ENCODE peak calls at places on chromosomes 13 and 19, in six cellular contexts. One of them, this sample, is unnamed.
A peak's percentile ranks its signal among the peaks of the same experiment; 100 is the strongest.

GRCh38 chr13:32075150-32075851 is 43.7 kb downstream of the FRY start:
- DNase-seq in progenitor cell of endocrine pancreas: no peak
- DNase-seq in neural progenitor cell: no peak
- DNase-seq in CD8-positive, alpha-beta T cell: no peak
- DNase-seq in mammary epithelial cell: no peak
- DNase-seq in lower leg skin: no peak
- DNase-seq in this sample: no peak

GRCh38 chr19:19485998-19486290 is 29.4 kb downstream of the TSSK6 start:
- DNase-seq in progenitor cell of endocrine pancreas: no peak
- DNase-seq in neural progenitor cell: no peak
- DNase-seq in CD8-positive, alpha-beta T cell: no peak
- DNase-seq in mammary epithelial cell: no peak
- DNase-seq in lower leg skin: no peak
- DNase-seq in this sample: no peak

GRCh38 chr13:97851269-97851668 is 102.2 kb upstream of the IPO5 start:
- DNase-seq in progenitor cell of endocrine pancreas: no peak
- DNase-seq in neural progenitor cell: no peak
- DNase-seq in CD8-positive, alpha-beta T cell: no peak
- DNase-seq in mammary epithelial cell: no peak
- DNase-seq in lower leg skin: no peak
- DNase-seq in this sample: no peak

GRCh38 chr13:21673592-21674270 is 2.9 kb downstream of the FGF9 start:
- DNase-seq in progenitor cell of endocrine pancreas: peak; percentile 43
- DNase-seq in neural progenitor cell: peak; percentile 87
- DNase-seq in CD8-positive, alpha-beta T cell: peak; percentile 51
- DNase-seq in mammary epithelial cell: peak; percentile 47
- DNase-seq in lower leg skin: no peak
- DNase-seq in this sample: no peak

GRCh38 chr13:44364601-44365000 is 9.0 kb upstream of the SERP2 start:
- DNase-seq in progenitor cell of endocrine pancreas: no peak
- DNase-seq in neural progenitor cell: peak; percentile 68
- DNase-seq in CD8-positive, alpha-beta T cell: no peak
- DNase-seq in mammary epithelial cell: peak; percentile 67
- DNase-seq in lower leg skin: no peak
- DNase-seq in this sample: no peak

GRCh38 chr13:110985570-110985969 is 70.7 kb upstream of the ANKRD10 start:
- DNase-seq in progenitor cell of endocrine pancreas: no peak
- DNase-seq in neural progenitor cell: no peak
- DNase-seq in CD8-positive, alpha-beta T cell: no peak
- DNase-seq in mammary epithelial cell: no peak
- DNase-seq in lower leg skin: no peak
- DNase-seq in this sample: no peak

GRCh38 chr19:45423589-45424190 is at the start of gene ERCC1:
- DNase-seq in progenitor cell of endocrine pancreas: peak; percentile 96
- DNase-seq in neural progenitor cell: peak; percentile 99
- DNase-seq in CD8-positive, alpha-beta T cell: no peak
- DNase-seq in mammary epithelial cell: peak; percentile 99
- DNase-seq in lower leg skin: no peak
- DNase-seq in this sample: peak; percentile 96

GRCh38 chr19:52734340-52734892 is 428 bp downstream of the ZNF611 start:
- DNase-seq in progenitor cell of endocrine pancreas: no peak
- DNase-seq in neural progenitor cell: peak; percentile 59
- DNase-seq in CD8-positive, alpha-beta T cell: peak; percentile 29
- DNase-seq in mammary epithelial cell: peak; percentile 5
- DNase-seq in lower leg skin: no peak
- DNase-seq in this sample: no peak

GRCh38 chr13:50766043-50766442 is 77.4 kb downstream of the DLEU7 start:
- DNase-seq in progenitor cell of endocrine pancreas: no peak
- DNase-seq in neural progenitor cell: no peak
- DNase-seq in CD8-positive, alpha-beta T cell: no peak
- DNase-seq in mammary epithelial cell: no peak
- DNase-seq in lower leg skin: no peak
- DNase-seq in this sample: no peak

GRCh38 chr19:46546194-46546896 is 50.7 kb upstream of the PNMA8B start:
- DNase-seq in progenitor cell of endocrine pancreas: no peak
- DNase-seq in neural progenitor cell: peak; percentile 51
- DNase-seq in CD8-positive, alpha-beta T cell: no peak
- DNase-seq in mammary epithelial cell: peak; percentile 54
- DNase-seq in lower leg skin: peak; percentile 43
- DNase-seq in this sample: peak; percentile 54

GRCh38 chr19:2494447-2495129 is 18.7 kb downstream of the GADD45B start:
- DNase-seq in progenitor cell of endocrine pancreas: peak; percentile 25
- DNase-seq in neural progenitor cell: peak; percentile 75
- DNase-seq in CD8-positive, alpha-beta T cell: peak; percentile 73
- DNase-seq in mammary epithelial cell: peak; percentile 43
- DNase-seq in lower leg skin: peak; percentile 97
- DNase-seq in this sample: no peak

GRCh38 chr19:5048091-5048726 is 79.3 kb downstream of the KDM4B start:
- DNase-seq in progenitor cell of endocrine pancreas: peak; percentile 77
- DNase-seq in neural progenitor cell: peak; percentile 90
- DNase-seq in CD8-positive, alpha-beta T cell: peak; percentile 52
- DNase-seq in mammary epithelial cell: peak; percentile 78
- DNase-seq in lower leg skin: peak; percentile 97
- DNase-seq in this sample: peak; percentile 91

GRCh38 chr13:99990045-99990977 is 8.7 kb downstream of the ZIC2 start:
- DNase-seq in progenitor cell of endocrine pancreas: no peak
- DNase-seq in neural progenitor cell: peak; percentile 63
- DNase-seq in CD8-positive, alpha-beta T cell: no peak
- DNase-seq in mammary epithelial cell: no peak
- DNase-seq in lower leg skin: peak; percentile 83
- DNase-seq in this sample: peak; percentile 73

GRCh38 chr13:99087954-99088491 is 110.2 kb upstream of the DOCK9 start:
- DNase-seq in progenitor cell of endocrine pancreas: no peak
- DNase-seq in neural progenitor cell: peak; percentile 37
- DNase-seq in CD8-positive, alpha-beta T cell: no peak
- DNase-seq in mammary epithelial cell: no peak
- DNase-seq in lower leg skin: no peak
- DNase-seq in this sample: no peak

GRCh38 chr13:76349700-76350099 is 536.5 kb downstream of the KCTD12 start:
- DNase-seq in progenitor cell of endocrine pancreas: no peak
- DNase-seq in neural progenitor cell: no peak
- DNase-seq in CD8-positive, alpha-beta T cell: no peak
- DNase-seq in mammary epithelial cell: no peak
- DNase-seq in lower leg skin: no peak
- DNase-seq in this sample: no peak

GRCh38 chr19:8220481-8220880 is 11.3 kb downstream of the CERS4 start:
- DNase-seq in progenitor cell of endocrine pancreas: no peak
- DNase-seq in neural progenitor cell: no peak
- DNase-seq in CD8-positive, alpha-beta T cell: no peak
- DNase-seq in mammary epithelial cell: no peak
- DNase-seq in lower leg skin: no peak
- DNase-seq in this sample: no peak

GRCh38 chr19:9309139-9309973 is at the start of gene ZNF699:
- DNase-seq in progenitor cell of endocrine pancreas: peak; percentile 95
- DNase-seq in neural progenitor cell: peak; percentile 100
- DNase-seq in CD8-positive, alpha-beta T cell: peak; percentile 99
- DNase-seq in mammary epithelial cell: peak; percentile 96
- DNase-seq in lower leg skin: peak; percentile 100
- DNase-seq in this sample: peak; percentile 97

GRCh38 chr19:1355974-1356865 is 27.5 kb upstream of the NDUFS7 start:
- DNase-seq in progenitor cell of endocrine pancreas: no peak
- DNase-seq in neural progenitor cell: peak; percentile 27
- DNase-seq in CD8-positive, alpha-beta T cell: no peak
- DNase-seq in mammary epithelial cell: no peak
- DNase-seq in lower leg skin: no peak
- DNase-seq in this sample: no peak

GRCh38 chr19:1357695-1358094 is 26.0 kb upstream of the NDUFS7 start:
- DNase-seq in progenitor cell of endocrine pancreas: no peak
- DNase-seq in neural progenitor cell: peak; percentile 82
- DNase-seq in CD8-positive, alpha-beta T cell: no peak
- DNase-seq in mammary epithelial cell: no peak
- DNase-seq in lower leg skin: no peak
- DNase-seq in this sample: no peak

GRCh38 chr19:1353144-1353543 is 30.6 kb upstream of the NDUFS7 start:
- DNase-seq in progenitor cell of endocrine pancreas: no peak
- DNase-seq in neural progenitor cell: no peak
- DNase-seq in CD8-positive, alpha-beta T cell: no peak
- DNase-seq in mammary epithelial cell: no peak
- DNase-seq in lower leg skin: no peak
- DNase-seq in this sample: no peak

GRCh38 chr19:1355258-1355973 is 28.3 kb upstream of the NDUFS7 start:
- DNase-seq in progenitor cell of endocrine pancreas: no peak
- DNase-seq in neural progenitor cell: peak; percentile 77
- DNase-seq in CD8-positive, alpha-beta T cell: no peak
- DNase-seq in mammary epithelial cell: peak; percentile 12
- DNase-seq in lower leg skin: no peak
- DNase-seq in this sample: no peak

DNA sequence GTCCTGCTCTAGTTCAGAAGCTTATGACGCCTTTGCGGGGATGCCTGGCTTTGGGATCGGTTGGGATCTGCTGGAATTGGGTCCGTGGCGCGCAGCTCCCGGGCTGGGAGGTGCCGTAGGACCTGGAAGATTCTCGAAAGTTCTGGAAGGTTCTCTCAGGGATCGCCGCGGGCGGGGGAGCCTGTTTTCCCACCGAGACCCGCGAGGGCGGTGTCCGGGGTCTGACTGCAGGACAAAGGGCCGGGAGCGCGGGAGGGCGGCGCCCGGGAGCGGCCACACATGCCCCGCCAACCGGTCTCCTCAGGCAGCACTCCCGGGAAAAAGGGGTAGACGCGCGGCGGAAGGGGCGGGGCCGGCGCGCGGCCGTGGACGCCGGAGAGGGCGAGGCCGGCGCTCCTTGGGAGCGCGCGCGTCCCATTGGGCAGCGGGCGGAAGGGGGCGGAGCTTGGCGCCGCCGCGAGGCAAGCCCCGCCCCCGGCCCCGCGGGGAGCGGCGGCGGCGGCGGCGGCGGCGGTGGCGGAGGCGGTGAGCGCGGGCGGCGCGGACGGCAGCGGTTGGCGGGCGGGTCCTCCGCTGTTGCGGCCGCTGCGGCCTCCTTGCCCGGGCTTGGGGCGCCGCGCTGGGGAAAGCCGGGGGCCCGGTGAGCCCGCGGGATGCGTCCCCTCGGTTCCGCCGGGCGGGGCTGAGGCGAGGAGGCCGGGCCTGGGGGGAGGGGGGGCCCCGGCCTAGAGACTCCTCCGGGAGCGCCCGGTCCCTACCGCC is 29.0 kb upstream of the NDUFS7 start:
- DNase-seq in progenitor cell of endocrine pancreas: peak; percentile 89
- DNase-seq in neural progenitor cell: peak; percentile 97
- DNase-seq in CD8-positive, alpha-beta T cell: peak; percentile 79
- DNase-seq in mammary epithelial cell: peak; percentile 84
- DNase-seq in lower leg skin: peak; percentile 98
- DNase-seq in this sample: peak; percentile 93
- TF ChIP-seq CTCF in progenitor cell of endocrine pancreas: no peak
- TF ChIP-seq CTCF in neural progenitor cell: peak; percentile 17
- TF ChIP-seq CTCF in CD8-positive, alpha-beta T cell: no peak
- TF ChIP-seq CTCF in mammary epithelial cell: peak; percentile 24
- TF ChIP-seq CTCF in lower leg skin: no peak
- TF ChIP-seq CTCF in this sample: peak; percentile 26

DNA sequence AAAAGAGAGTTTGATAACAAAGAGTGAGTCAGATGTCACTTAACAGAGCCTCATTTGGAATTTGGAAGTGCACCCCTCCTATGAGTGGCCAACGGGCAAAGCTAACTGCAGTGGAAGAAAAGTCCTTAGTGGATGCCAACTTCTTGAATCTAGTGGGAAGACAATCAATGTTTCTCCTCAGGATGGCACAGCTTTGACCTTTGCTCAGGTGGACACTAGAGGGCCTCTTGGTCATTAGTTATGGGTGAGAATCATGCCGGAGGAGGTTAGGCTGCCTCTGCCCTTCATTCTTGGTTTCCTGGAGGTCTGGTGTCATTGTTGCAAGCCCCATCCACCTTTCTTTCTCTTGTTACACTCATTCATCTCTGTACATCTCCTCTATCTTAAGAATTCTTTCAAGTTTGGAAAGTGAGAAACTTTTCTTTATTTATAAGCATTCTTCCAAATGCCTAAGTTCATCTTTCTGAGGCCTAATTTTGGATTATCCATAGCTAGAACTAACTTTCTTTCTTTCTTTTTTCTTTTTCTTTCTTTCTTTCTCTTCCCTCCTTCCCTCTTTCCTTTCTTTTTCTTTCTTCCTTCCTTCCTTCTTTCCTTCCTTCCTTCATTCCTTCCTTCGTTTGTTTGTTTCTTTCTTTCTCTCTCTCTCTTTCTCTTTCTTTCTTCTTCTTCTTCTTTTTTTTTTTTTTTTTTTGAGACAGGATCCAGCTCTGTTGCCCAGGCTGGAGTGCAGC is 327.2 kb upstream of the TSHZ3 start:
- DNase-seq in progenitor cell of endocrine pancreas: no peak
- DNase-seq in neural progenitor cell: peak; percentile 46
- DNase-seq in CD8-positive, alpha-beta T cell: no peak
- DNase-seq in mammary epithelial cell: peak; percentile 14
- DNase-seq in lower leg skin: no peak
- DNase-seq in this sample: no peak
- TF ChIP-seq CTCF in progenitor cell of endocrine pancreas: peak; percentile 34
- TF ChIP-seq CTCF in neural progenitor cell: peak; percentile 55
- TF ChIP-seq CTCF in CD8-positive, alpha-beta T cell: no peak
- TF ChIP-seq CTCF in mammary epithelial cell: peak; percentile 31
- TF ChIP-seq CTCF in lower leg skin: no peak
- TF ChIP-seq CTCF in this sample: peak; percentile 45

DNA sequence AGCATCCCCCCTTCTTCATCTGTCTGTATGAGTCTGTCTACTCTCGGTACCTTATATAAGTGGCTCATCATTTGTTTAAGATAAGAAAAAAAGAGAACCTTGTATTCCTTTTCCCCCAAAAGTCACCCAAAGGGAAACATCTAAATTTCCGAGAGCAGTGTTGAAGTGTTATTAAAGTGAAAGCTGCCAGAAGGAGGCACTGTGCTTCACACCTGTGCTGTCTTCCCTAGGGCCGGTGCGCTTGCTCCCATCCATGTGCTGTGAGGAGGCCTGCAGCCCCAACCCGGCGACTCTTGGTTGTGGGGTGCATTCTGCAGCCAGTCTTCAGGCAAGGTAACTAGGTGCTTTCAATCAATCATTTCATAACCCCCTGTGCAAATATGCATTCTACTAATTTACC is 97.5 kb downstream of the TNFRSF19 start:
- DNase-seq in progenitor cell of endocrine pancreas: no peak
- DNase-seq in neural progenitor cell: peak; percentile 14
- DNase-seq in CD8-positive, alpha-beta T cell: no peak
- DNase-seq in mammary epithelial cell: no peak
- DNase-seq in lower leg skin: no peak
- DNase-seq in this sample: no peak
- TF ChIP-seq CTCF in progenitor cell of endocrine pancreas: peak; percentile 10
- TF ChIP-seq CTCF in neural progenitor cell: peak; percentile 37
- TF ChIP-seq CTCF in CD8-positive, alpha-beta T cell: no peak
- TF ChIP-seq CTCF in mammary epithelial cell: peak; percentile 6
- TF ChIP-seq CTCF in lower leg skin: no peak
- TF ChIP-seq CTCF in this sample: no peak

GRCh38 chr19:13847033-13847899 is 29.7 kb upstream of the NANOS3 start:
- DNase-seq in progenitor cell of endocrine pancreas: peak; percentile 78
- DNase-seq in neural progenitor cell: peak; percentile 97
- DNase-seq in CD8-positive, alpha-beta T cell: peak; percentile 94
- DNase-seq in mammary epithelial cell: peak; percentile 89
- DNase-seq in lower leg skin: peak; percentile 99
- DNase-seq in this sample: peak; percentile 93
- TF ChIP-seq CTCF in progenitor cell of endocrine pancreas: peak; percentile 16
- TF ChIP-seq CTCF in neural progenitor cell: peak; percentile 33
- TF ChIP-seq CTCF in CD8-positive, alpha-beta T cell: no peak
- TF ChIP-seq CTCF in mammary epithelial cell: no peak
- TF ChIP-seq CTCF in lower leg skin: no peak
- TF ChIP-seq CTCF in this sample: peak; percentile 48